ENCODE peak calls at places on chromosomes 6 and 20, in ten cellular contexts. Z is body of pancreas, G is ovary, N is IMR-90, U is esophagus squamous epithelium, E is breast epithelium, Y is GM12892, D is lower leg skin, B is HepG2, I is heart left ventricle. Q is an unnamed sample.

GRCh38 chr6:136415351-136416005 is 125.8 kb upstream of the BCLAF1 start:
- DNase-seq in Z (no peak), G (no peak), N (peak; percentile 11), U (no peak), E (no peak), Y (no peak), D (no peak), B (no peak), I (no peak), Q (peak; percentile 93)

GRCh38 chr6:67880939-67881705 is 754.0 kb upstream of the ADGRB3 start:
- DNase-seq in Z (no peak), G (no peak), N (no peak), U (no peak), E (no peak), Y (no peak), D (no peak), B (no peak), I (no peak), Q (no peak)

GRCh38 chr20:12798286-12798685 is 210.5 kb upstream of the SPTLC3 start:
- DNase-seq in Z (no peak), G (no peak), N (no peak), U (no peak), E (no peak), Y (no peak), D (no peak), B (no peak), I (no peak), Q (no peak)

GRCh38 chr20:60977896-60978295 is 274.2 kb upstream of the CDH4 start:
- DNase-seq in Z (no peak), G (no peak), N (no peak), U (no peak), E (no peak), Y (no peak), D (no peak), B (no peak), I (no peak), Q (no peak)

GRCh38 chr20:7702141-7702540 is 238.1 kb downstream of the HAO1 start:
- DNase-seq in Z (no peak), G (no peak), N (no peak), U (no peak), E (no peak), Y (no peak), D (no peak), B (no peak), I (no peak), Q (no peak)

GRCh38 chr6:2432258-2432657 is 186.9 kb upstream of the GMDS start:
- DNase-seq in Z (no peak), G (no peak), N (peak; percentile 97), U (no peak), E (no peak), Y (no peak), D (no peak), B (no peak), I (no peak), Q (no peak)

GRCh38 chr6:163955131-163955530 is 540.6 kb downstream of the QKI start:
- DNase-seq in Z (no peak), G (no peak), N (peak; percentile 93), U (no peak), E (no peak), Y (no peak), D (no peak), B (no peak), I (no peak), Q (no peak)

GRCh38 chr6:142613981-142614380 is 312.2 kb downstream of the ADGRG6 start:
- DNase-seq in Z (no peak), G (no peak), N (peak; percentile 1), U (no peak), E (no peak), Y (no peak), D (no peak), B (no peak), I (no peak), Q (no peak)

GRCh38 chr20:20205862-20206236 is 153.5 kb downstream of the CFAP61 start:
- DNase-seq in Z (no peak), G (no peak), N (no peak), U (no peak), E (no peak), Y (no peak), D (no peak), B (no peak), I (no peak), Q (no peak)

DNA sequence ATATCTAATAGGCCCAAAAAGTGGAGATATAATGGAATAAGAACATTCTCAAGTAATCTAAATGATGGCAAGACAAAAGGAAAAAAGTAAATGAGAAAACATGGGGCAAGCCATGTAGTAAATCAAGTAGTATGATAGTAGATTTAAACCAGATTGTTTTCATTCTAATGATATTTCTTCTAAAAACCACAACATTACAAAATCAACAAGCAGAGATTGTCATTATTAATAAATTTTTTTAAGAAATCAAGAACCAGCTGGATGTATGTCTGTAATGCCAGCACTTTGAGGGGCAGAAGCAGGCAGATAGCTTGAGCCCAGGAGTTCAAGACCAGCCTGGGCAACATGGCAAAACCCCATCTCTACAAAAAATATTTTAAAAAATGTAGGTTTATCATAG is 155.0 kb downstream of the RNGTT start:
- DNase-seq in Z (no peak), G (no peak), N (no peak), U (no peak), E (no peak), Y (no peak), D (no peak), B (no peak), I (no peak), Q (no peak)
- TF ChIP-seq POLR2A in Z (no peak), G (no peak), N (no peak), U (no peak), E (no peak), Y (no peak), D (no peak), B (no peak), I (no peak), Q (no peak)

DNA sequence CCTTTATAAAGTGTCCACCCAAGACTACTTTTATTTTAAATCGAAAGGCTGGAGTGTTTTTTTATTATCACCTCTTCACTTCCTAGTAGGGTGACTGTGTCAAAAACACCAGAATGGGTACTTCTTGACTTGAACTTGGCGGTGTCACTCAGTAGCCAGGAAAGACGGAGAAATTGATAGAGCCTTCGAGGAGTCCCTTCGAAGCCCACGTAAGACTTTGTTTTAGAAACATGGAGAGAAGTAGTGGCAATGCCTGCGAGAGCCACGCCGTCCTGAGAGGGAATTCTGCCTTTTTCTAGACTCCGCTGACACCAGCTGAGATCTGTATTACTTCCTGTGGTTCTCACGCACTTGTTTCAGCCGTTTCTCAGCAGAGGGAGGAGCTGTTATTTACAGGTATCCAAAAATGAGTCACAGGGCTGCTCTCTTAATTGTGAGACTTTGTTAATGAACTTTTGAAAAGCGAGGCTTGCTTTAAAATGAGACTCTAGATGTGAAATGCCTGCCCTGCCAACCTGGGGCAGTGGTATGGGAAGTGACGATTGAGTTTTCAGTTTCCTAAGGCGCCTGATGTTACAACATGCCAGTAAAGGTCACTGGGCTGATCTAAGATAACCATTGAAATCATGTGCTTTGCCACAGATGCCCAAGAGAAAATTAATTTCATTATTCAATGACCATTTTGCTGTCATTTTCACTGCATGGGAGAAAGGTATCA is 852 bp downstream of the STX11 start:
- DNase-seq in Z (peak; percentile 19), G (no peak), N (no peak), U (no peak), E (no peak), Y (peak; percentile 15), D (no peak), B (no peak), I (no peak), Q (peak; percentile 75)
- TF ChIP-seq POLR2A in Z (no peak), G (no peak), N (no peak), U (no peak), E (no peak), Y (peak; percentile 64), D (no peak), B (no peak), I (no peak), Q (peak; percentile 31)

GRCh38 chr6:44571510-44571909 is 184.0 kb downstream of the CDC5L start:
- DNase-seq in Z (no peak), G (no peak), N (no peak), U (no peak), E (no peak), Y (no peak), D (no peak), B (no peak), I (no peak), Q (no peak)

GRCh38 chr6:44569131-44569530 is 181.6 kb downstream of the CDC5L start:
- DNase-seq in Z (no peak), G (no peak), N (no peak), U (no peak), E (no peak), Y (no peak), D (no peak), B (no peak), I (no peak), Q (no peak)

GRCh38 chr6:44575644-44576043 is 188.1 kb downstream of the CDC5L start:
- DNase-seq in Z (no peak), G (no peak), N (no peak), U (no peak), E (no peak), Y (no peak), D (no peak), B (no peak), I (no peak), Q (no peak)

GRCh38 chr6:44569931-44570385 is 182.5 kb downstream of the CDC5L start:
- DNase-seq in Z (no peak), G (no peak), N (peak; percentile 7), U (no peak), E (no peak), Y (no peak), D (peak; percentile 42), B (no peak), I (peak; percentile 46), Q (peak; percentile 66)

GRCh38 chr6:44572346-44572745 is 184.8 kb downstream of the CDC5L start:
- DNase-seq in Z (no peak), G (no peak), N (no peak), U (no peak), E (no peak), Y (no peak), D (no peak), B (no peak), I (no peak), Q (no peak)
- TF ChIP-seq POLR2A in Z (no peak), G (no peak), N (no peak), U (no peak), E (no peak), Y (no peak), D (no peak), B (no peak), I (no peak), Q (no peak)

DNA sequence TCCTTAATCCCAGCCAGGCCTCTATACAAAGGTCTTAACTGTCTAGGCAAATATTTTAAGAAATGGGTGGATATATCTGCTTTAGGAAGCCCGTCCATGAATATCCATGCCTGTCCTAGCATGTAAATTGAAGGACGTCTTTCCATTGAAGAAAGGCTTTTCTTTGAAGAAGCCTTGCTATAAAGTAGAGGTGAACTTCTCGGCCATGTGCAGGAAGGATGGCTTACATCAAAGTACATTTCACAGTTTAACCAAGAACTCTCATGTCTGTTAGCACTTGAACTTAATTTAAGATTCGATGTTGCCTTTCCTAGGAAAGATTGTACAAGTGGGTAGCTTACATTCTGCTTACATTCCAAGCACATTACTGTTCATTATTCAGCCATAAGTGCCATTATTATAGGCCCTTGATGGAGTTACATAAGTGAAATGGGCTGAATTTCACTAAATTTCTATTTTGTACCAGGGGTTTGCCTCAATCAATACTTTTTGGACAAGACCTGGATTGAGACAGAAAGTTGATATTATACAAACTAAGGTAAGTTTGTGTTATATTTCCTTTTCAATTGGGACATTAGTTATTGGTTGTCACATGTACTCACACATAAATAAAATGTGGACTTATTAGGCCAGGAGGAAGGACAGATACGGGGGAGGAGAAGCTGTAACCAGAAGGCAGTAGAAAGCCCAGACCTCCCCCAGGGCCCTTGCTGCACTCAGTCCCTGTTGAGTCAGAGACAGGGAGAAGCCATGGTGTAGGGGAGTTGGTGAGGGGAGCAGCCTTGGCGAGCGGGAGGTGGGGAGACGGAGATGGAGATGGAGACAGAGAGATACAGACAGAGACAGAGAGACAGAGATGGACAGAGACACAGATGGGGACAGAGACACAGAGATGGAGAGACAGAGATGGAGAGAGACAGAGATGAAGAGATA is 263.5 kb downstream of the DLL1 start:
- DNase-seq in Z (no peak), G (no peak), N (peak; percentile 15), U (no peak), E (no peak), Y (no peak), D (no peak), B (no peak), I (no peak), Q (peak; percentile 79)
- TF ChIP-seq POLR2A in Z (no peak), G (no peak), N (no peak), U (no peak), E (no peak), Y (no peak), D (no peak), B (no peak), I (no peak), Q (no peak)

Q was measured in NB4.